ENCODE peak calls at places on chromosomes 3 and 15, in five cellular contexts. R is lung, U is left lung, F is PC-9, N is brain microvascular endothelial cell. K is an unnamed sample.

GRCh38 chr3:10688126-10688525 is 127.9 kb upstream of the SLC6A11 start:
- DNase-seq in U (no peak), R (no peak), N (no peak), F (no peak), K (no peak)

GRCh38 chr3:194604126-194604525 is 29.1 kb downstream of the TMEM44 start:
- DNase-seq in F (no peak), U (no peak), N (no peak), R (no peak), K (no peak)

GRCh38 chr15:62742409-62743171 is 300.0 kb upstream of the TPM1 start:
- DNase-seq in N (peak), U (no peak), R (peak), F (peak), K (peak)

GRCh38 chr15:75924576-75924975 is 20.9 kb downstream of the FBXO22 start:
- DNase-seq in U (peak), F (no peak), R (peak), N (no peak), K (no peak)

GRCh38 chr15:75230524-75231371 is 27.4 kb upstream of the GOLGA6C start:
- DNase-seq in U (peak), F (no peak), N (no peak), R (no peak), K (no peak)

GRCh38 chr3:44240061-44240460 is 1.6 kb upstream of the TOPAZ1 start:
- DNase-seq in F (no peak), N (no peak), U (no peak), R (no peak), K (no peak)

GRCh38 chr15:52213206-52213605 is 22.0 kb upstream of the GNB5 start:
- DNase-seq in U (no peak), N (no peak), F (no peak), R (no peak), K (no peak)

GRCh38 chr15:70328137-70329115 is 230.7 kb upstream of the TLE3 start:
- DNase-seq in N (peak), R (no peak), U (no peak), F (no peak), K (peak)

GRCh38 chr15:84570164-84570692 is 30.6 kb upstream of the ZSCAN2 start:
- DNase-seq in R (peak), F (no peak), U (peak), N (no peak), K (peak)

GRCh38 chr3:180467177-180467576 is 134.8 kb upstream of the TTC14 start:
- DNase-seq in N (no peak), F (no peak), R (no peak), U (no peak), K (no peak)

GRCh38 chr3:155208183-155208582 is 85.3 kb downstream of the STRIT1 start:
- DNase-seq in U (no peak), F (no peak), R (no peak), N (no peak), K (no peak)

GRCh38 chr3:10688548-10689172 is 127.4 kb upstream of the SLC6A11 start:
- DNase-seq in U (no peak), N (no peak), F (no peak), R (no peak), K (no peak)

GRCh38 chr3:123320224-123320623 is 118.5 kb downstream of the SEC22A start:
- DNase-seq in R (no peak), U (no peak), F (no peak), N (no peak), K (no peak)

GRCh38 chr3:43363621-43364266 is 77.4 kb downstream of the SNRK start:
- DNase-seq in U (no peak), F (no peak), N (peak), R (no peak), K (peak)

GRCh38 chr3:43076857-43077256 is 29.0 kb downstream of the POMGNT2 start:
- DNase-seq in U (no peak), R (no peak), N (no peak), F (no peak), K (no peak)

GRCh38 chr15:66721501-66721937 is 19.5 kb downstream of the SMAD6 start:
- DNase-seq in U (no peak), N (peak), R (no peak), F (no peak), K (no peak)

GRCh38 chr15:87032291-87032690 is 952.6 kb downstream of the AGBL1 start:
- DNase-seq in U (no peak), F (no peak), R (no peak), N (no peak), K (no peak)

GRCh38 chr3:160448845-160449659 is 534 bp downstream of the TRIM59 start:
- DNase-seq in R (no peak), N (no peak), F (no peak), U (no peak), K (no peak)

GRCh38 chr3:173429527-173429926 is 32.0 kb downstream of the NLGN1 start:
- DNase-seq in N (no peak), R (no peak), U (no peak), F (no peak), K (no peak)

GRCh38 chr3:58495101-58495500 is 3.2 kb downstream of the KCTD6 start:
- DNase-seq in U (no peak), F (no peak), R (no peak), N (no peak), K (no peak)

GRCh38 chr3:44886561-44886960 is 12.2 kb downstream of the TGM4 start:
- DNase-seq in U (no peak), N (no peak), F (peak), R (no peak), K (no peak)

GRCh38 chr15:72786946-72787345 is 3.4 kb upstream of the ADPGK start:
- DNase-seq in R (no peak), N (no peak), U (no peak), F (no peak), K (no peak)

GRCh38 chr3:154132777-154133375 is 11.7 kb downstream of the ARHGEF26 start:
- DNase-seq in F (peak), N (no peak), R (no peak), U (no peak), K (no peak)

GRCh38 chr3:128835096-128835495 is 44.3 kb upstream of the ACAD9 start:
- DNase-seq in U (no peak), N (no peak), F (no peak), R (no peak), K (no peak)

GRCh38 chr3:134373278-134373941 is 837 bp downstream of the AMOTL2 start:
- DNase-seq in R (peak), F (peak), N (peak), U (peak), K (peak)

GRCh38 chr15:31367730-31368344 is 41.2 kb downstream of the KLF13 start:
- DNase-seq in U (no peak), F (no peak), R (no peak), N (no peak), K (no peak)

GRCh38 chr3:14439501-14440167 is 37.2 kb downstream of the SLC6A6 start:
- DNase-seq in N (peak), U (peak), F (no peak), R (peak), K (peak)

GRCh38 chr3:152060701-152061100 is 187.3 kb downstream of the SUCNR1 start:
- DNase-seq in F (no peak), N (no peak), U (no peak), R (no peak), K (peak)

GRCh38 chr3:152496286-152496685 is 227.6 kb downstream of the MBNL1 start:
- DNase-seq in R (no peak), F (no peak), N (no peak), U (no peak), K (peak)

GRCh38 chr3:131544557-131544956 is 41.8 kb upstream of the MRPL3 start:
- DNase-seq in R (no peak), N (no peak), U (no peak), F (peak), K (no peak)

GRCh38 chr3:60363817-60364216 is 887.4 kb downstream of the FHIT start:
- DNase-seq in R (no peak), U (no peak), N (peak), F (no peak), K (no peak)

GRCh38 chr15:60390231-60390630 is 7.6 kb downstream of the ANXA2 start:
- DNase-seq in R (no peak), N (no peak), U (no peak), F (no peak), K (no peak)
- H3K27ac ChIP-seq in R (no peak), N (peak), U (peak), F (peak), K (peak)

GRCh38 chr15:60070838-60071493 is 66.9 kb downstream of the FOXB1 start:
- DNase-seq in N (peak), U (no peak), F (peak), R (no peak), K (no peak)

GRCh38 chr15:60076582-60077263 is 72.6 kb downstream of the FOXB1 start:
- DNase-seq in F (no peak), R (no peak), U (no peak), N (no peak), K (no peak)

GRCh38 chr15:60076055-60076454 is 71.9 kb downstream of the FOXB1 start:
- DNase-seq in N (no peak), F (no peak), R (no peak), U (no peak), K (no peak)

GRCh38 chr15:60073441-60073840 is 69.3 kb downstream of the FOXB1 start:
- DNase-seq in U (no peak), N (no peak), R (no peak), F (no peak), K (no peak)

DNA sequence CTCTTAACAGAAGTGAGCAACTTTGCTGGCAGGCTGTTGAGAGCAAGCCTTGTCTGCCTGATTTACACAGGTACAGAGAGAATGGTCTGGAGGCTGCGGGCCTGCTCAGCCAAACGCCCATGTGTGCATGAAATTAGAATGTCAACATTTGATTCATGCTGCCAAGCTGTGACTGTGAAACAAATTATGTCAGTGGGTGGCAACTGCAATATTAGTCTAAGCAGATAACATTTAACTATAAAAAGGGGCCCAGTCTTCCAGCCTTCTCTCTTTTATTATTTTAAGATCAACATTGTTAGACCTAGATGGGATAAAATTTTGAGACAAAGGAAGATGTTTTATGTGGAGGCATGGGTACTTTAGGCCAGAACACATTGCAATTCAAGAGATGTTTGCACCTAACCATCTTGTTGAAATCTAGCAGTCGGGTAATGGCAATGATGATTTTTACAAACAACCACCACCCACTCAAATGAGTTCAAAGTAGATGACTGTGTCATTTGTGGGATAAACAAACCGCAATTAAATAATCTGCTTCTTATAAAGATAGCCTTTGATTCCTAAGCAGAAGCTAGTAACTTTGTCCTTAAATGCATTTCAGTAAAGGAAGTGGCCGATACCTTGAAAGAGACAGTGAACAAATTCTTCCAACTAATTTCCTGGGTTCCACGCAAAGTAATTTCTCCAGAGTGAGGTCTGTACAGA is 70.2 kb downstream of the FOXB1 start:
- DNase-seq in N (peak), F (no peak), U (no peak), R (no peak), K (peak)
- H3K27ac ChIP-seq in N (no peak), F (no peak), U (no peak), R (no peak), K (no peak)

DNA sequence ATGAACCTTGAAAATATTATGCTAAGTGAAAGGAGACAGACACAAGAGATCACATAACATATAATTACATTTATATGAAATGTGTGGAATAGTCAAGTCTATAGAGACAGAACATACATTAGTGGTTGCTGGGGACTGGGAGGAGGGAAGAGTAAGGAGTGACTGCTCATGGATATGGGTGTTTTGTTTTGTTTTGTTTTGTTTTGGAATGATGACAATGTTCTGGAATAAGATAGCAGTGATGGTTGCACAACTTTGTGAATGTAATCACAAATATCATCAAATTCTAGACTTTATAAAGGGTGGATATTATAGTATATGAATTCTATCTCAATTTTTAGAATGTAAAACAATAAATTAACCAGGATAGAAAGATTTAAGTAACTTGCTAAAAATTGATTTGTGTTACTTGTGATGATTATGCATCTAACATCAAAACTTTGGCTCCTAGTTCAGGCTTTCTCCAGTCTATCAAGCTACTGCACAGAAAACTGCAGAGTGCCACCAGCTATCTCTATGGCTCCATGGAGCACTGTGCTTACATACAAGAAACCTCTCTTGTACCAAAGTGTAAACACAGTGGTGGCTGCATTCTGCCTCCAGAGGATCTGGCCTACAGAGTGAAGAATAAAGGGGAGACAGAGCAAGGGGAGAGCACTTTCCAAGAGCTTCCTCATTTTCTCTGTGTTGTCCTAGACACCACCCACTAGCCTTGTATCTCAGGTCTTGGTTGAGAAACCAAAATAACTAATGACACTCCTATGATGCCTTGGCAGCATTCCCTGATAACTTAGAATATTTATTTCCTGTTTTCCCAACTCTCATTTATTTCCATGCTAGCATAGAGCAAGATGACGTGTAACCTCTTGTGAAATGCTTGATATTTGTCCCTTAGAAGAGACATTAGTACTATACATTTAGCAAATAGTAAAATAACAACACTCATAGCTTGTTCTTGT is 57.1 kb upstream of the PHLDB2 start:
- DNase-seq in N (peak), U (no peak), R (no peak), F (peak), K (no peak)
- H3K27ac ChIP-seq in N (peak), U (peak), R (peak), F (peak), K (peak)

GRCh38 chr15:63983071-63983711 is 63.1 kb downstream of the DAPK2 start:
- DNase-seq in N (no peak), F (no peak), R (no peak), U (no peak), K (no peak)

GRCh38 chr15:63984331-63984730 is 62.0 kb downstream of the DAPK2 start:
- DNase-seq in N (no peak), F (no peak), U (no peak), R (no peak), K (no peak)

GRCh38 chr15:63986751-63987341 is 59.4 kb downstream of the DAPK2 start:
- DNase-seq in R (no peak), U (peak), F (peak), N (no peak), K (no peak)

GRCh38 chr15:63986185-63986680 is 60.1 kb downstream of the DAPK2 start:
- DNase-seq in F (no peak), N (no peak), U (no peak), R (no peak), K (no peak)

GRCh38 chr15:63985221-63986184 is 60.8 kb downstream of the DAPK2 start:
- DNase-seq in U (peak), N (no peak), F (no peak), R (peak), K (no peak)
- H3K27ac ChIP-seq in U (peak), N (no peak), F (no peak), R (peak), K (no peak)

DNA sequence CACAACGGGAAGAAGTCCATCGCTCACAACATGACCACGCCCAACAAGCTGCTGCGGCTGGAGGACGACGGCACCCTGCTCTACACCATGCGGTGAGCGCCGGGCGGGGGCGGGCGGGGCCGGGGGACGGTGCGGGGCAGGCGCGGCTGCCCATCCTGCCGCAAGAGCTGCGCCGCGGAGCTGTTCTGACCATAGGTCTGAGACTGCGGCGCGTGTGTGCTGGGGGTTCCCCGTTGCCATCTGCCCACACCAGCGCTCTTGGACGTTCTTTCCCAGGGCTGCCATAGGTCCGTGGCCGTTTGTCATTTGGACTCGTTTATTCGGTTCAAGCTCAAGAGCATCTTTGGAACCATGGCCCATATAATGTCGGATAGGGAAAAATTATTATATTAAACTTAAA is 16.6 kb downstream of the GABRA5 start:
- DNase-seq in R (no peak), U (no peak), N (no peak), F (no peak), K (no peak)
- H3K27ac ChIP-seq in R (no peak), U (no peak), N (no peak), F (no peak), K (no peak)

GRCh38 chr15:59550520-59550919 is 61.1 kb upstream of the GCNT3 start:
- DNase-seq in N (no peak), F (no peak), U (no peak), R (no peak), K (no peak)

GRCh38 chr15:59548501-59549230 is 62.9 kb upstream of the GCNT3 start:
- DNase-seq in F (no peak), R (no peak), N (no peak), U (no peak), K (no peak)

GRCh38 chr15:59549339-59549807 is 62.2 kb upstream of the GCNT3 start:
- DNase-seq in U (no peak), R (no peak), F (no peak), N (no peak), K (no peak)

GRCh38 chr15:59549826-59550225 is 61.8 kb upstream of the GCNT3 start:
- DNase-seq in U (no peak), F (no peak), N (no peak), R (no peak), K (no peak)

GRCh38 chr15:59550961-59551360 is 60.6 kb upstream of the GCNT3 start:
- DNase-seq in N (no peak), F (peak), R (no peak), U (no peak), K (no peak)
- H3K27ac ChIP-seq in N (no peak), F (no peak), R (no peak), U (no peak), K (no peak)

DNA sequence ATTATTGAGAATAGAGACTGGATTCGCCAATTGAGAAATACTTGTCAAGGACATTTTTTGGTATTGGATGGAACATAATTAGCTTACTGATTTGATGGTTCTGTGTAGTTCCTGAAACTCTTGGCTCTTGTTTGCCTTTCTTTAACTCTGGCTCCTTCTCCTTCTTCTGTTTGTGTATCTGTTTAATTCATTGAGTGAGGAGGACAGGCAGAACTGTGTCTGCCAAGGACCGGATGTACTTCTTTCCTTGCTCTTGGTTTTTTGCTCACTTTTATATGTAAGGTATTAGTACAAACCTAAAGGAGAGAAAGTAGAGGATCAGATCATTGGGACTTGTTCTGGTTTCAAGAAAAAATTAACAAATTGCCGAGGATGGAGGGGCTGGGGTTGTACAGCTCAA is 48.9 kb downstream of the TCF12 start:
- DNase-seq in F (no peak), U (no peak), N (no peak), R (no peak), K (no peak)
- H3K27ac ChIP-seq in F (no peak), U (no peak), N (no peak), R (no peak), K (no peak)

GRCh38 chr3:124780356-124780755 is 50.1 kb downstream of the UMPS start:
- DNase-seq in R (no peak), U (peak), F (no peak), N (peak), K (peak)

GRCh38 chr3:124778061-124778460 is 47.8 kb downstream of the UMPS start:
- DNase-seq in U (no peak), F (no peak), R (no peak), N (no peak), K (no peak)

GRCh38 chr3:124780767-124781485 is 50.7 kb downstream of the UMPS start:
- DNase-seq in R (no peak), F (no peak), N (peak), U (peak), K (peak)

GRCh38 chr3:124779751-124780191 is 49.5 kb downstream of the UMPS start:
- DNase-seq in U (no peak), F (no peak), N (no peak), R (no peak), K (no peak)

GRCh38 chr3:124779116-124779515 is 48.9 kb downstream of the UMPS start:
- DNase-seq in F (no peak), U (no peak), N (no peak), R (no peak), K (no peak)
- H3K27ac ChIP-seq in F (no peak), U (no peak), N (no peak), R (no peak), K (no peak)

GRCh38 chr15:90829942-90830440 is 38.4 kb upstream of the FURIN start:
- DNase-seq in N (no peak), R (no peak), U (peak), F (no peak), K (no peak)
- H3K27ac ChIP-seq in N (no peak), R (no peak), U (peak), F (no peak), K (no peak)